ENCODE peak calls at places on chromosomes 11 and 22, in six cellular contexts. P, G, Q, C, D and U are unnamed samples.

GRCh38 chr11:130726234-130726559 is 190.1 kb downstream of the SNX19 start:
- DNase-seq in D (no peak), C (no peak), G (no peak), Q (no peak), P (no peak), U (no peak)

GRCh38 chr11:35139883-35140282 is 912 bp downstream of the CD44 start:
- DNase-seq in C (no peak), D (no peak), G (no peak), P (no peak), Q (no peak), U (peak)

GRCh38 chr22:37750596-37751162 is 53.8 kb downstream of the TRIOBP start:
- DNase-seq in C (no peak), P (no peak), Q (no peak), G (no peak), D (no peak), U (no peak)

GRCh38 chr22:40409613-40410113 is 39.3 kb downstream of the SGSM3 start:
- DNase-seq in Q (no peak), P (no peak), G (no peak), D (no peak), C (no peak), U (no peak)

GRCh38 chr11:129021295-129021694 is 78.6 kb upstream of the TP53AIP1 start:
- DNase-seq in Q (no peak), P (no peak), D (no peak), C (no peak), G (no peak), U (peak)

GRCh38 chr22:39239561-39240423 is 5.0 kb downstream of the PDGFB start:
- DNase-seq in C (no peak), D (no peak), G (no peak), P (no peak), Q (no peak), U (no peak)

GRCh38 chr11:82682003-82682751 is 51.5 kb downstream of the FAM181B start:
- DNase-seq in Q (peak), D (no peak), C (peak), G (peak), P (peak), U (peak)

GRCh38 chr11:103609117-103610066 is 427.0 kb upstream of the DDI1 start:
- DNase-seq in P (peak), D (no peak), Q (peak), G (no peak), C (peak), U (no peak)

GRCh38 chr22:20952544-20953341 is 14.3 kb upstream of the AIFM3 start:
- DNase-seq in C (no peak), G (no peak), Q (no peak), P (no peak), D (no peak), U (no peak)

GRCh38 chr11:68447015-68447801 is 13.3 kb upstream of the PPP6R3 start:
- DNase-seq in C (peak), D (peak), Q (peak), P (peak), G (peak), U (peak)

GRCh38 chr11:63858628-63859550 is 20.0 kb downstream of the MARK2 start:
- DNase-seq in P (no peak), G (peak), D (no peak), C (no peak), Q (peak), U (peak)

GRCh38 chr22:31277741-31278642 is 14.3 kb downstream of the PIK3IP1 start:
- DNase-seq in G (no peak), C (no peak), P (no peak), Q (no peak), D (no peak), U (no peak)

GRCh38 chr11:129996113-129996870 is 6.3 kb downstream of the PRDM10 start:
- DNase-seq in G (no peak), C (no peak), Q (no peak), P (no peak), D (no peak), U (no peak)

GRCh38 chr11:131668867-131669780 is 298.7 kb downstream of the NTM start:
- DNase-seq in P (peak), D (peak), G (peak), C (peak), Q (peak), U (peak)

GRCh38 chr11:95586681-95587080 is 202.9 kb downstream of the FAM76B start:
- DNase-seq in P (no peak), Q (no peak), D (no peak), G (no peak), C (no peak), U (no peak)

GRCh38 chr11:60717956-60718355 is 6.6 kb upstream of the MS4A18 start:
- DNase-seq in D (no peak), P (no peak), C (no peak), G (no peak), Q (no peak), U (no peak)

GRCh38 chr11:126764221-126764620 is 236.3 kb downstream of the KIRREL3 start:
- DNase-seq in G (peak), D (no peak), Q (peak), P (no peak), C (no peak), U (peak)

GRCh38 chr11:46903846-46904245 is 14.5 kb downstream of the LRP4 start:
- DNase-seq in C (no peak), Q (no peak), D (no peak), P (no peak), G (no peak), U (peak)

GRCh38 chr22:42743501-42743991 is 22.9 kb upstream of the A4GALT start:
- DNase-seq in Q (no peak), G (no peak), C (no peak), D (no peak), P (no peak), U (no peak)

GRCh38 chr11:26778000-26778757 is 56.3 kb upstream of the SLC5A12 start:
- DNase-seq in G (no peak), C (no peak), D (no peak), P (no peak), Q (no peak), U (no peak)

GRCh38 chr11:118055966-118056365 is 20.9 kb upstream of the TMPRSS4 start:
- DNase-seq in G (no peak), Q (no peak), P (no peak), D (no peak), C (no peak), U (no peak)

GRCh38 chr11:109993786-109994185 is 99.4 kb upstream of the ZC3H12C start:
- DNase-seq in P (no peak), Q (no peak), G (no peak), D (no peak), C (no peak), U (no peak)

GRCh38 chr22:24189249-24190158 is 8.2 kb downstream of the SUSD2 start:
- DNase-seq in C (peak), G (peak), P (no peak), D (peak), Q (peak), U (peak)

GRCh38 chr11:70233511-70233919 is 30.4 kb downstream of the FADD start:
- DNase-seq in P (peak), Q (peak), G (peak), D (no peak), C (no peak), U (peak)

GRCh38 chr11:44531636-44532035 is 33.8 kb upstream of the CD82 start:
- DNase-seq in D (no peak), G (no peak), Q (no peak), P (no peak), C (no peak), U (no peak)

GRCh38 chr11:114914231-114915005 is 236.1 kb downstream of the NXPE2 start:
- DNase-seq in C (no peak), Q (no peak), P (no peak), G (no peak), D (no peak), U (no peak)

GRCh38 chr11:64970731-64971151 is 1.2 kb downstream of the MAJIN start:
- DNase-seq in C (no peak), Q (peak), P (no peak), D (no peak), G (no peak), U (no peak)

GRCh38 chr11:93123351-93123898 is 74.4 kb downstream of the SLC36A4 start:
- DNase-seq in G (peak), P (no peak), C (no peak), D (no peak), Q (no peak), U (no peak)

DNA sequence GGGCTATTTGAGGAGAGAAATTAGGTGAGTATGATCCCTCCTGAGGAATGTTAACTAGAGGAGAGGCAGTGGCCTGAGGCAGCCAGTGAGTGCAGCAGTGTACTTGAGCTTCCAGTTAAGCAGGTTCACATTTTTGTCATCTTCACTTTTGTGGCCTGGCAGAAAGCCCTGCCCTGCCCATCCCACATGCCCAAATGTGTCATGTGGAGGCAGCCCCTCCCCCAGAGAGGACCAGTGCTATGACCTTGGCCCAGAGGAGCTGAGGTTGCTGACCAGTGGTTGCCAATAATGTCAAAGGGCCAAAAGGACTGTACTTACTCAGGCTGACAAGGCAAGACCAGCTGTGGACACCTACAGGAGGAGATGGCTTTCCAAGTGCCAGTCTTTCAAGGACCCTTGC is 17.6 kb upstream of the GRK2 start:
- DNase-seq in G (no peak), P (no peak), C (no peak), D (no peak), Q (no peak), U (no peak)
- TF ChIP-seq MAX in G (no peak), P (peak), C (no peak), D (no peak), Q (no peak), U (no peak)

GRCh38 chr22:35330258-35330861 is 30.7 kb downstream of the TOM1 start:
- DNase-seq in G (no peak), Q (no peak), P (no peak), C (no peak), D (no peak), U (peak)
- TF ChIP-seq MAX in G (no peak), Q (no peak), P (no peak), C (no peak), D (no peak), U (peak)

GRCh38 chr22:49598338-49598737 is 229.3 kb downstream of the BRD1 start:
- DNase-seq in C (no peak), G (no peak), Q (no peak), P (no peak), D (no peak), U (no peak)

GRCh38 chr22:49600891-49601431 is 226.7 kb downstream of the BRD1 start:
- DNase-seq in Q (no peak), D (no peak), G (no peak), P (no peak), C (no peak), U (peak)

GRCh38 chr22:49600452-49600847 is 227.2 kb downstream of the BRD1 start:
- DNase-seq in G (no peak), C (no peak), P (no peak), D (no peak), Q (no peak), U (no peak)

GRCh38 chr22:49599039-49599438 is 228.6 kb downstream of the BRD1 start:
- DNase-seq in C (no peak), P (no peak), G (no peak), D (peak), Q (no peak), U (peak)

GRCh38 chr22:49599691-49600451 is 227.8 kb downstream of the BRD1 start:
- DNase-seq in D (peak), G (no peak), P (no peak), Q (no peak), C (no peak), U (no peak)
- TF ChIP-seq MAX in D (no peak), G (no peak), P (no peak), Q (no peak), C (no peak), U (no peak)

GRCh38 chr22:44067033-44067432 is 42.9 kb downstream of the PARVB start:
- DNase-seq in D (no peak), Q (no peak), C (no peak), G (no peak), P (no peak), U (no peak)

GRCh38 chr22:44067901-44068300 is 43.8 kb downstream of the PARVB start:
- DNase-seq in D (no peak), Q (no peak), P (no peak), C (no peak), G (no peak), U (no peak)

GRCh38 chr22:44068422-44069191 is 44.5 kb downstream of the PARVB start:
- DNase-seq in C (no peak), Q (no peak), G (no peak), P (no peak), D (no peak), U (peak)

DNA sequence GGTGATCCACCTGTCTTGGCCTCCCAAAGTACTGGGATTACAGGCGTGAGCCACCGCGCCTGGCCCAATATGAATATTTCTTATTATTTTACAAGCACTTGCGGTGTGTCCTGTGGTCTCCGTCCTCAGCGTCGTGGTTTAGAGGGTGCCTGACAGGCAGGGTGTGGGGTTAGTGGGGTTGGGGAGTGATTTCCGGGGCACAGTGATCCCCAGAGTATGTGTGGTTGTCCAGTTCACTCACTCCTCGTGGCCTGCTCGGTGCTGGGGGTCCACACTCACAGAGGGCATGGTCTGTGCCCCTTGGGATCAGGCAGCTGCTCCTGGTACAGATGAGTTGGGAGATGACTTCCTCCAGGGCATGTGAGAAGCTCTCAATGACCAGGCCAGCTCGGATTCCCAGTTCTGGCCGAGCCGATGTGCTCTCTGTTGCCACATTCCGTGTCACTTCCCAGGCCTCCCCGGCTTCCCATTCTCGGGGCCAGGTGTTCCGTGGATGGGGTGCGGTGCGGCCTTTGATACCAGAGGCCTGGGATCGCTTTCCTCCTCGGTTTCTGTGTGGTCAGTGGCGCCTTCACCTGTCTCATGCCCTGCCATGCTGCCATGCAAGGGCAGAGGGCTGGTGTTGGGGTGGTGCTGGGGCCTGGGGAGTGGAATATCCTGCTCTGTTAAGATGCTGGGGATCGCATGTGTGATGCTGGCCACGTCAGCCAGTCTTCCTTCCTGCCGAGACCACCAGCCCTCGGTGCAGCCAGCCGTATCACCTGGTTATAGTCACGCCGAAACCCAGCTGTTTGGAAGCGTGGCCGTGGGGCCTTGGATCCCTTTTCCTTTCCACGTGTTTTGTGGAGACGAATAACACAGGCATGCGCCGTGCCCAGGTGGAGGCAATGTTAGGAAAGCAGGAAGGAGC is 39.6 kb downstream of the PARVB start:
- DNase-seq in G (no peak), Q (no peak), D (no peak), P (no peak), C (no peak), U (peak)
- TF ChIP-seq MAX in G (no peak), Q (no peak), D (no peak), P (no peak), C (no peak), U (no peak)

GRCh38 chr11:15097411-15097810 is 17.3 kb upstream of the INSC start:
- DNase-seq in G (no peak), D (no peak), P (no peak), Q (no peak), C (no peak), U (no peak)
- TF ChIP-seq MAX in G (no peak), D (no peak), P (no peak), Q (no peak), C (no peak), U (no peak)

DNA sequence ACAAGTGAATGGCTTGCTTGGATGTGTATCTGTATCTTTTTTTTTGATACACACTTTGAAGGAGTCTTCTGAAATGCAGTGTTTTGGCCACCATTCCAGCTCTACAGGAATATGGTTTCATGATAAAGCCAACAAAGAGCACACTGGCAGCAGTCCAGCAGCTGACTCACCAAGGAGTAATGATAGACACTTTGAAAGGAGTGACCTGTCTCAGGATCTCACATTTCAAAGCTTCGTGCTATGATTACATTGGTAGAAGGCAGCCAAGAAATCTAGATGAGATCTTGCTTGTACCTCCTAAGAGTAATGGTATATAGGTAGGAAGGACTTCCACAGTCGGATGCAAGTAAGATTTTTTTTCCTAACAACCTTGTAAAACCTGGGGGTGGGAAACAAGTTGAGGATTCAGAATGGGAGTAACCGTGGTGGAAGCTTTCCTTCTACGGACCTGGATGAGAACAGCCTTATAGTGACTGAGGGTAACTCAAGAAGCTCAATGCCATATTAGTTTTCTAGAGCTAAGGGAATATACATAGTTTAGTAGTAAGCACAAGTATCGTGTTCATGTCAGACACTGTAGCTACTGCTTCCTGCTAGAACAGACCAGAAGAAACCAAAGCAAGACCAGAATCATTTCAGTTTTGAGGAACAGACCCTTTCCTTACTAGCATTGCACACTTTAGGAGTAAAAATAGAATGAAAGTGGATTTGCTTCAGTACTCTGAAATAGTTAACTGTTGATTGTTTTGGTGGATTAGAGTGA is 25.0 kb downstream of the MTMR3 start:
- DNase-seq in C (no peak), Q (peak), P (peak), D (no peak), G (peak), U (peak)
- TF ChIP-seq MAX in C (no peak), Q (peak), P (no peak), D (no peak), G (no peak), U (no peak)